ENCODE peak calls at places on chromosomes 12 and 14, in five cellular contexts. E, C, O, D and U are unnamed samples.

GRCh38 chr12:114439306-114439705 is 33.4 kb upstream of the TBX5 start:
- DNase-seq in E (no peak), C (no peak), O (no peak), D (no peak), U (no peak)

GRCh38 chr12:71639341-71639760 is 24.3 kb downstream of the ZFC3H1 start:
- DNase-seq in E (no peak), C (no peak), O (no peak), D (peak), U (peak)

GRCh38 chr12:93299262-93299846 is 78.4 kb upstream of the NUDT4 start:
- DNase-seq in E (no peak), C (no peak), O (no peak), D (peak), U (no peak)

GRCh38 chr12:101127521-101128219 is 82.4 kb downstream of the SLC5A8 start:
- DNase-seq in E (no peak), C (no peak), O (peak), D (no peak), U (no peak)

GRCh38 chr12:101839324-101840283 is 8.8 kb upstream of the GNPTAB start:
- DNase-seq in E (peak), C (no peak), O (peak), D (peak), U (peak)

GRCh38 chr12:76266797-76267196 is 81.4 kb downstream of the BBS10 start:
- DNase-seq in E (peak), C (no peak), O (peak), D (no peak), U (no peak)

GRCh38 chr12:5442251-5443006 is 10.5 kb downstream of the NTF3 start:
- DNase-seq in E (peak), C (no peak), O (peak), D (peak), U (peak)

GRCh38 chr12:73902270-73902669 is 635.4 kb upstream of the ATXN7L3B start:
- DNase-seq in E (no peak), C (no peak), O (no peak), D (no peak), U (no peak)

DNA sequence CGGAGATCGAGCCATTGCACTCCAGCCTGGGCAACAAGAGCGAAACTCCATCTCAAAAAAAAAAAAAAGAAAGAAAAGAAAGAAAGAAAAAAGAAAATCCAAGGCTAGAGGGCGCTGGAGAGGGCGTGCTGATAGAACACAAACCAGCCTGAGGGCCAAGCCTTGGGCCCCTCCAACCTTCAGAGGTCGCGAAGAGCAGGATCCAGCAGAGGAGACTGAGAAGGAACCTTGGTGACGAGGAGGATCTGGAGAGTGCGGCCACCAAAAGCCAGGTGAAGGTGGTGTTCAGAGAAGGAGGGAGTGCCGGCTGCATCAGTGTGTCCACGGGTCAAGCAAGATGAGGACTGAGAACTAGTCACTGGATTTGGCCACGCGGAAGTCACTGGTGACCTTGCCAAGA is 4.1 kb upstream of the DYNC1H1 start:
- DNase-seq in E (peak), C (no peak), O (no peak), D (peak), U (no peak)
- TF ChIP-seq CTCF in E (peak), C (no peak), O (peak), D (peak), U (peak)

GRCh38 chr14:84519836-84520235 is 1010.1 kb upstream of the FLRT2 start:
- DNase-seq in E (no peak), C (no peak), O (no peak), D (no peak), U (no peak)

GRCh38 chr14:84527706-84528105 is 1002.2 kb upstream of the FLRT2 start:
- DNase-seq in E (no peak), C (no peak), O (no peak), D (no peak), U (no peak)

GRCh38 chr14:84520711-84521338 is 1009.1 kb upstream of the FLRT2 start:
- DNase-seq in E (no peak), C (no peak), O (no peak), D (peak), U (no peak)

GRCh38 chr14:84523746-84524145 is 1006.2 kb upstream of the FLRT2 start:
- DNase-seq in E (no peak), C (no peak), O (no peak), D (no peak), U (no peak)
- H3K4me3 ChIP-seq in E (no peak), C (no peak), O (no peak), D (no peak), U (no peak)

GRCh38 chr14:72404998-72405397 is 472.8 kb downstream of the RGS6 start:
- DNase-seq in E (no peak), C (no peak), O (no peak), D (no peak), U (no peak)
- TF ChIP-seq CTCF in E (no peak), C (no peak), O (no peak), D (no peak), U (no peak)

GRCh38 chr12:95214466-95214865 is 2.8 kb downstream of the FGD6 start:
- DNase-seq in E (peak), C (no peak), O (no peak), D (no peak), U (peak)

GRCh38 chr12:95212576-95212975 is 4.7 kb downstream of the FGD6 start:
- DNase-seq in E (peak), C (no peak), O (no peak), D (no peak), U (no peak)

GRCh38 chr12:95215925-95216324 is 1.3 kb downstream of the FGD6 start:
- DNase-seq in E (peak), C (no peak), O (peak), D (peak), U (peak)

GRCh38 chr12:95213119-95213518 is 4.1 kb downstream of the FGD6 start:
- DNase-seq in E (no peak), C (no peak), O (no peak), D (no peak), U (no peak)

DNA sequence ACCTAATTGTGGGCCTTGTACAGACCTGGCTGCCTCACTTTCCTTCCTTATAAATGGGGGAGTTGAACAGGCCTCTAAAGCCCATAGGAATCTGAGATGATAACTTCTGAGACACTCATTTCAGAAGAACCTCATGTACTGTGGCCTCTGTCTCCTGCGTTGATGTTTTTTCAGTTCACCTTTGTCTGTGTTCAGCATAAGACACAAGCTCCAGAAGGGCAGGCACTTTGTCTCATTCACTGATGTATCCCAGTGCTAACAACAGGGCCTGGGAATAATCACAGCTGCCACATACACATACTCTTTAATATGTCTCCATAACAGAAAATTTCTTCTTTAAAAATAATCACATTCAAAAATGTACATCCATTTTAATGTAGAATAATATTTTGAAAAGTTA is 3.3 kb downstream of the FGD6 start:
- DNase-seq in E (peak), C (no peak), O (no peak), D (peak), U (peak)
- H3K4me3 ChIP-seq in E (no peak), C (no peak), O (no peak), D (no peak), U (peak)

GRCh38 chr14:68896132-68896531 is 83.0 kb downstream of the ACTN1 start:
- DNase-seq in E (peak), C (no peak), O (no peak), D (no peak), U (peak)
- TF ChIP-seq CTCF in E (peak), C (no peak), O (peak), D (peak), U (peak)